ENCODE peak calls at places on chromosomes 3 and 15, in eight cellular contexts. D, I, N, U, M, X, G and E are unnamed samples.

GRCh38 chr3:47645551-47645950 is 66.9 kb upstream of the CSPG5 start:
- DNase-seq in D (no peak), I (no peak), N (no peak), U (peak; percentile 30), M (no peak), X (no peak), G (no peak), E (no peak)

GRCh38 chr15:78766041-78766440 is 45.2 kb downstream of the ADAMTS7 start:
- DNase-seq in D (no peak), I (no peak), N (no peak), U (no peak), M (no peak), X (no peak), G (peak; percentile 19), E (no peak)

GRCh38 chr15:59436774-59437472 is 1.1 kb upstream of the FAM81A start:
- DNase-seq in D (no peak), I (no peak), N (no peak), U (no peak), M (no peak), X (peak; percentile 31), G (no peak), E (no peak)

GRCh38 chr3:1118074-1118473 is 25.2 kb downstream of the CNTN6 start:
- DNase-seq in D (no peak), I (no peak), N (no peak), U (peak; percentile 85), M (no peak), X (no peak), G (peak; percentile 67), E (no peak)

GRCh38 chr3:63862804-63863149 is 828 bp downstream of the THOC7 start:
- DNase-seq in D (no peak), I (no peak), N (no peak), U (no peak), M (no peak), X (peak; percentile 27), G (no peak), E (peak; percentile 14)

GRCh38 chr15:96392380-96393208 is 62.1 kb downstream of the NR2F2 start:
- DNase-seq in D (no peak), I (no peak), N (no peak), U (peak; percentile 8), M (no peak), X (no peak), G (no peak), E (peak; percentile 25)

GRCh38 chr3:197168606-197169005 is 129.8 kb downstream of the DLG1 start:
- DNase-seq in D (no peak), I (no peak), N (no peak), U (peak; percentile 11), M (peak; percentile 24), X (no peak), G (no peak), E (no peak)

GRCh38 chr15:38868326-38869114 is 303.9 kb upstream of the RASGRP1 start:
- DNase-seq in D (peak; percentile 26), I (no peak), N (no peak), U (peak; percentile 76), M (peak; percentile 84), X (no peak), G (no peak), E (no peak)

GRCh38 chr3:182909318-182910040 is 70.9 kb downstream of the DCUN1D1 start:
- DNase-seq in D (no peak), I (no peak), N (no peak), U (peak; percentile 16), M (no peak), X (no peak), G (no peak), E (peak; percentile 19)

GRCh38 chr15:85785887-85786777 is 8.6 kb downstream of the KLHL25 start:
- DNase-seq in D (peak; percentile 50), I (no peak), N (no peak), U (peak; percentile 58), M (no peak), X (no peak), G (peak; percentile 64), E (peak; percentile 23)

GRCh38 chr3:71524688-71525087 is 58.8 kb downstream of the FOXP1 start:
- DNase-seq in D (no peak), I (no peak), N (no peak), U (no peak), M (no peak), X (no peak), G (no peak), E (no peak)

GRCh38 chr3:42066516-42067181 is 24.5 kb upstream of the TRAK1 start:
- DNase-seq in D (no peak), I (no peak), N (no peak), U (peak; percentile 85), M (no peak), X (peak; percentile 67), G (no peak), E (no peak)

GRCh38 chr3:184739594-184740505 is 28.0 kb upstream of the MAGEF1 start:
- DNase-seq in D (no peak), I (no peak), N (no peak), U (no peak), M (no peak), X (no peak), G (no peak), E (no peak)

GRCh38 chr3:160661660-160662059 is 15.3 kb upstream of the ARL14 start:
- DNase-seq in D (no peak), I (no peak), N (no peak), U (peak; percentile 41), M (no peak), X (peak; percentile 18), G (no peak), E (no peak)

GRCh38 chr15:43881944-43882343 is 55.1 kb downstream of the WDR76 start:
- DNase-seq in D (no peak), I (no peak), N (no peak), U (no peak), M (no peak), X (peak; percentile 16), G (no peak), E (no peak)

GRCh38 chr15:43878466-43878865 is 51.7 kb downstream of the WDR76 start:
- DNase-seq in D (no peak), I (no peak), N (no peak), U (no peak), M (no peak), X (no peak), G (no peak), E (no peak)

GRCh38 chr15:43880406-43881184 is 53.8 kb downstream of the WDR76 start:
- DNase-seq in D (no peak), I (no peak), N (no peak), U (peak; percentile 13), M (no peak), X (no peak), G (no peak), E (peak; percentile 15)

GRCh38 chr15:43877371-43877770 is 50.6 kb downstream of the WDR76 start:
- DNase-seq in D (no peak), I (no peak), N (no peak), U (no peak), M (no peak), X (no peak), G (peak; percentile 41), E (no peak)

DNA sequence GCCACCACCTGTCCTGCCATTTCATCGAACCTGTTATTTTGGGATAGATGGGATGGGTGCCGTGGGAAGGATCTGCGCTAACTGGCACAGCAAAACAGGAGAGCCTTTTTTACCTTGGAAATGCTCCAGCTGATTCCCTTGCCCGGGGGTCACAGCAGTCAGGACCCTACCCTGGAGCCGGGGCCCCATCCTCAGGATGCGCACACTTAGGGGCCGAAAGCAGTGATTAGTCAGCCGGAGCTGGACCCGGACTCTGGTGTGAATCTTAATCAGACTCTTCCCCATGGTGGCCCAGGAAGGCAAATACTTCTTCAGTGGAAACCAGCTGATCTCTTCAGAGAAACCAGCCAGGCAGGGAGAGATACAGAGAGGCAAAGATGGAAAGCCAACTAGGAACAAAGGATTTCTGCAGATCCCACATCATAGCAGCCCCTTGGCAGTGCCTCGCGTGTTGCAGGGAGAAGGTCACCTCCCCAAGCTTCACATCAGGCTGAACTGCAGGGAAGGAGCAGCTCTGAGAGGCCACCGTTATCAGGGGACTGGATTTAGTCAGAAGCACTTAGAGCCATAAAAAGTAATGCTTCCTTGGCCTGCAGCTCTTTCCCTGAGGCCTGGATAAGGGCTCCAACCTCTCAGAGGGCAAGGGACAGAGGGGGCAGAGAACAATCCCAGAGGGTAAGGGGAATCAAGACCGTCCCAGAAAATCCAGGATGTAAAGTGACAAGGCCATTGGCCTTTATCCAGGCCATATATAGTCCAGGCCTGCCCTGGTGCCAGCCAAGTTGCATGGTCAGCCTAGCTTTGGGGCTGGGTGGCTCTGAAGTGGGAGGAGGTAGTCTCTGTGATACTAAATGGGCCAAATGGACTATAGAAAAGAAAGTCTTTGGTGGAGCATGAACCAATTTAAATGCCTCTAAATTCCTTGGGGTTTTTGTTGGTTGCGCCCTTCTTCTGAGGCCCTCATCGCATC is 52.9 kb downstream of the WDR76 start:
- DNase-seq in D (no peak), I (no peak), N (no peak), U (no peak), M (no peak), X (no peak), G (no peak), E (no peak)
- H3K4me3 ChIP-seq in D (no peak overlapping the region), I (no peak overlapping the region), N (no peak overlapping the region), U (no peak overlapping the region), M (no peak overlapping the region), X (no peak overlapping the region), G (no peak overlapping the region), E (no peak overlapping the region)

GRCh38 chr3:4587061-4587837 is 94.1 kb downstream of the ITPR1 start:
- DNase-seq in D (no peak), I (no peak), N (no peak), U (no peak), M (no peak), X (no peak), G (peak; percentile 41), E (no peak)

GRCh38 chr3:4587838-4588105 is 94.6 kb downstream of the ITPR1 start:
- DNase-seq in D (no peak), I (no peak), N (no peak), U (no peak), M (no peak), X (no peak), G (no peak), E (no peak)

GRCh38 chr3:4586381-4586780 is 93.2 kb downstream of the ITPR1 start:
- DNase-seq in D (no peak), I (no peak), N (no peak), U (no peak), M (no peak), X (no peak), G (no peak), E (no peak)

GRCh38 chr3:4589475-4590111 is 96.4 kb downstream of the ITPR1 start:
- DNase-seq in D (peak; percentile 30), I (no peak), N (no peak), U (no peak), M (no peak), X (no peak), G (no peak), E (no peak)

GRCh38 chr3:4588410-4588809 is 95.3 kb downstream of the ITPR1 start:
- DNase-seq in D (no peak), I (no peak), N (no peak), U (peak; percentile 62), M (no peak), X (peak; percentile 12), G (peak; percentile 63), E (no peak)
- H3K4me3 ChIP-seq in D (no peak overlapping the region), I (no peak overlapping the region), N (no peak overlapping the region), U (no peak overlapping the region), M (no peak overlapping the region), X (no peak overlapping the region), G (no peak overlapping the region), E (no peak overlapping the region)

GRCh38 chr15:72198410-72199270 is 1.1 kb upstream of the GRAMD2A start:
- DNase-seq in D (no peak), I (no peak), N (no peak), U (no peak), M (no peak), X (no peak), G (no peak), E (no peak)
- H3K4me3 ChIP-seq in D (peak overlapping the region; percentile 72), I (no peak overlapping the region), N (no peak overlapping the region), U (no peak overlapping the region), M (no peak overlapping the region), X (no peak overlapping the region), G (no peak overlapping the region), E (no peak overlapping the region)

GRCh38 chr15:67072442-67072841 is 7.0 kb downstream of the SMAD3 start:
- DNase-seq in D (no peak), I (no peak), N (no peak), U (no peak), M (no peak), X (no peak), G (no peak), E (no peak)
- H3K4me3 ChIP-seq in D (no peak overlapping the region), I (no peak overlapping the region), N (no peak overlapping the region), U (no peak overlapping the region), M (no peak overlapping the region), X (no peak overlapping the region), G (no peak overlapping the region), E (no peak overlapping the region)